ENCODE peak calls at places on chromosomes 11 and 22, in seven cellular contexts. T is HCT116; N is lower leg skin; A is BJ; P is thoracic aorta; U is CD8-positive, alpha-beta T cell; G is heart right ventricle. K is an unnamed sample.

GRCh38 chr11:288328-289144 is at the start of gene PGGHG:
- DNase-seq in T (no peak), A (no peak), N (peak; percentile 93), G (peak; percentile 88), P (no peak), U (peak; percentile 67), K (no peak)

GRCh38 chr11:35554491-35555237 is 29.2 kb upstream of the PAMR1 start:
- DNase-seq in U (no peak), N (no peak), G (no peak), A (no peak), T (no peak), P (no peak), K (no peak)

GRCh38 chr11:74646964-74647363 is 54.6 kb downstream of the POLD3 start:
- DNase-seq in N (no peak), P (no peak), A (no peak), G (no peak), T (no peak), U (no peak), K (no peak)

GRCh38 chr22:49039625-49040024 is 788.0 kb downstream of the BRD1 start:
- DNase-seq in N (no peak), G (no peak), U (no peak), T (no peak), P (no peak), A (no peak), K (no peak)

GRCh38 chr22:39593061-39593930 is 22.7 kb downstream of the CACNA1I start:
- DNase-seq in A (no peak), G (no peak), U (no peak), P (no peak), N (no peak), T (no peak), K (no peak)

GRCh38 chr22:39098026-39098425 is 982 bp downstream of the APOBEC3H start:
- DNase-seq in A (no peak), U (no peak), G (no peak), P (no peak), T (no peak), N (no peak), K (no peak)

GRCh38 chr11:116605543-116605942 is 167.2 kb downstream of the BUD13 start:
- DNase-seq in P (no peak), A (no peak), T (peak; percentile 32), G (no peak), U (no peak), N (peak; percentile 76), K (no peak)

GRCh38 chr11:68655406-68655805 is 28.9 kb upstream of the GAL start:
- DNase-seq in N (no peak), P (no peak), G (no peak), U (no peak), A (no peak), T (no peak), K (no peak)

GRCh38 chr11:94586546-94586945 is 19.4 kb downstream of the PIWIL4 start:
- DNase-seq in P (no peak), N (no peak), U (no peak), G (no peak), T (no peak), A (no peak), K (no peak)

GRCh38 chr11:47347134-47347533 is 5.4 kb downstream of the MYBPC3 start:
- DNase-seq in G (no peak), A (no peak), U (no peak), P (no peak), T (no peak), N (no peak), K (no peak)

GRCh38 chr22:45317551-45318167 is 7.9 kb downstream of the FAM118A start:
- DNase-seq in P (peak; percentile 67), G (peak; percentile 59), N (peak; percentile 90), A (no peak), T (no peak), U (peak; percentile 60), K (no peak)

GRCh38 chr11:72584293-72584921 is 89.8 kb downstream of the PDE2A start:
- DNase-seq in G (peak; percentile 68), P (no peak), U (peak; percentile 61), T (no peak), A (no peak), N (peak; percentile 92), K (no peak)

GRCh38 chr11:62372871-62373270 is 35.6 kb downstream of the ASRGL1 start:
- DNase-seq in G (no peak), N (no peak), P (no peak), T (no peak), U (no peak), A (no peak), K (no peak)

GRCh38 chr11:124868322-124869274 is 3.4 kb downstream of the ROBO3 start:
- DNase-seq in T (no peak), A (no peak), N (peak; percentile 75), P (no peak), G (no peak), U (no peak), K (no peak)

GRCh38 chr11:124865902-124866851 is 945 bp downstream of the ROBO3 start:
- DNase-seq in G (peak; percentile 54), N (peak; percentile 85), U (peak; percentile 58), P (no peak), A (no peak), T (no peak), K (no peak)

GRCh38 chr11:124869331-124869730 is 4.1 kb downstream of the ROBO3 start:
- DNase-seq in A (no peak), U (no peak), N (no peak), T (no peak), P (no peak), G (no peak), K (no peak)

GRCh38 chr11:124869856-124870387 is 4.7 kb downstream of the ROBO3 start:
- DNase-seq in U (no peak), G (no peak), P (no peak), N (no peak), T (no peak), A (no peak), K (no peak)

GRCh38 chr11:124867700-124868099 is 2.5 kb downstream of the ROBO3 start:
- DNase-seq in T (peak; percentile 13), U (no peak), N (peak; percentile 78), A (no peak), P (no peak), G (no peak), K (no peak)
- TF ChIP-seq CTCF in T (peak; percentile 47), U (no peak), N (no peak), A (peak; percentile 60), P (peak; percentile 38), G (peak; percentile 46), K (no peak)

DNA sequence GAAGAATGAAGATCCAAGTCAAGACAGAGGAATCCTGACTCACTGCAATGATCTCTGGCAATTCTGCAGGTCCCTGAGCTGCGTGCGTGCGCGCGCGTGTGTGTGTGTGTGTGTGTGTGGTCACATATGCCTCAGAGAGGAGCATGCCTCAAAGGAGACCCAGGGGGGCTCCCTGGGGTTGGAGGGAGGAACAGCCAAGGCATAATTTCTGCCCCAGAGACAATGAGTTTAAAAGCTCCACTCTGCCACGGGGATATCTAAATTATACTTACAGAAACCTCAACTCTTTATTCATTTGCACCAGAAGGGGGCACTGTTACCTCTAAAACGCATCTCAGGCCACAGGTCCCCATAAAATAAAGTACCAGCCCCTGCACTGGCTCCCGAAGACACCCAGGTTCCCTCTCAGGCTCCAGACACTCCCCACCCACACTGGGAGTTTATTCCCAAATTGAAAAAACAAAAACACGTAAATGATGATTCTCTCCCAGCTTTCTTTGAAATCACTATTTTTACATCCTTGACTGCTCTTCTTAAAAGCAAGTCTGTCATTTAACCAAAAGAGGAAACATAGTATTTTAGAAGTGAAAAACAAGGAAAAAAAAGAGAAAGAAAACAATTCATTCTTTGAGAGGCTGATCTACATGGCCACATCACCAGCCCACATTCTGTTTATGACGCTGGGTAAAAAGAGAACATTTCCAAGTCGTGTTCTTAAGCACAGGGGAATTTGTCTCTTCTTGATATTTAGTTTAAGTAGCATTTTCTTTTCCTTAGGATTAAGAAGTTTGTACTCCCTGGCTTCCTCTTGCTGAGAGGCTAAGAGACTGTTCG is 400.9 kb downstream of the LARGE1 start:
- DNase-seq in G (no peak), P (no peak), A (no peak), N (no peak), T (no peak), U (no peak), K (no peak)
- TF ChIP-seq CTCF in G (peak; percentile 69), P (peak; percentile 50), A (peak; percentile 65), N (peak; percentile 28), T (peak; percentile 10), U (no peak), K (no peak)

DNA sequence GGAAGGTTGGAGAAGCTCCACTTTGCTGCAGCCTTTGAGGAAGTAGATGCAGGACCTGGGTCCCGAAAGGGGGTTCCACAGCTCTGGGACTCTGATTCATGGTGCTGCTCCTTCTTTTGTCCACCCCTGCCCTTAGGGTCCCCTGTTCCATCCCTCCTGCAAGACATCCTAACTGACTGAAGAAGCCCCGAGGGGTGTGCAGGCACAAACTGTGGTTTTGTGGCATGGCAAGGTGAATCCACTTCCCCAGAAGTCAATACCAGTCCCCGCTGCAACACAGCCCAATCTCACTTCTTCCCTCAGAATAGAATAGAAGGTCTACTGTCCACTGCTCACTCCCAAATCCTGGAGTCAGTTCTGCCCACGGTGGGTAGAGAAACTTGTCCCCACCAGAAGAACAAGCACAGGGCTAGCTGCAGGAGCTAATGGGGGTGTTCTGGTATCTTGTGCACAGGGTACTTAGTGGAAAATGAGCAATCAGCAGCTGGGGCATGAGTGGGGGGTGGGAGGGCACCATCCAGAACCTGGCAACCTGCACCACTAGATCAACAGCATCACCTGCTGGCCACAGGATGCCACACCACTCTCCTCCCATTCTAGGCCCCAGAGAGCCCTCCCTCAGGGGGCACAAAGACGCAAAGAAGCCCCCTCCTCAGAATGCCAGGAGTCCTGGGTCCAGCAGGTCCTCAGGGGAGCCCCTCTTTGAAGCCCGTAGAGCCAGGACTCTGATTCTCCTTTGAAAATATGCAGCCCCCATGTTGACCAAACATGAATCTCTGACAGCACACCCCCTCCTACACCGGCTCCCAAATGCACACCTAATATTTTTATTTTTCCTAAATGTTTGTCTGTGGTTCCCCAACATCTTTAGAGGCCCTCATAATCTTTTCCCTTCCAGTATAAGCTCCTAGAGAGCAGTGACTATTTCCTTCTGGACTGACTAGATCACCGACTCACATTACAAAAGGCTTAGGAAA is 14.1 kb downstream of the SPATA19 start:
- DNase-seq in P (no peak), T (no peak), N (peak; percentile 64), A (no peak), G (no peak), U (no peak), K (no peak)
- TF ChIP-seq CTCF in P (no peak), T (peak; percentile 55), N (no peak), A (no peak), G (peak; percentile 26), U (no peak), K (no peak)

GRCh38 chr11:129331217-129331616 is 44.4 kb upstream of the BARX2 start:
- DNase-seq in P (no peak), U (no peak), T (no peak), G (no peak), A (no peak), N (no peak), K (no peak)

GRCh38 chr11:129326921-129327320 is 48.7 kb upstream of the BARX2 start:
- DNase-seq in P (no peak), N (no peak), A (no peak), U (no peak), G (no peak), T (no peak), K (no peak)

GRCh38 chr11:129333873-129334272 is 41.8 kb upstream of the BARX2 start:
- DNase-seq in U (no peak), A (no peak), N (no peak), T (no peak), G (no peak), P (no peak), K (no peak)

DNA sequence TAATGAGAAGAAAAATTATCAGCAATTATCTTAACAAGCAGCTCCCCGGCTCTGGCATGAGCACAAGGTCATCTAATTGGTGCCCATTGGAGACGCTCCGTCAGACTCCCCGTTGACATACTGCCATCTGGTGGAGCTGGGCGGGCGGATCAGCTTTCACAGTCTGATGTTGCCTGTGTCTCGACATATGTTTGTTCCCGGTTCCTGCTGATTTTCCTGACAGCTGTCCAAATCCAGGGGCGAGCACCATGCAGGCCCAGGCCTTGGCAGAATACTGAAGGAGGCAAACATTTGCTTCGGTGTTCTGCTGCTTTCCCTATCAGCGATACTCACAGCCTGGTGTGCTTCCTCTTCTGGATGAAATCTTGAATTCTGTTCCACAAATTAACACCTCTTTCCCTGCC is 43.8 kb upstream of the BARX2 start:
- DNase-seq in T (peak; percentile 79), N (peak; percentile 95), U (peak; percentile 69), G (peak; percentile 80), P (peak; percentile 39), A (no peak), K (peak; percentile 78)
- TF ChIP-seq CTCF in T (peak; percentile 86), N (peak; percentile 84), U (peak; percentile 80), G (peak; percentile 91), P (peak; percentile 78), A (peak; percentile 95), K (peak; percentile 68)

K was measured in omental fat pad.